ENCODE peak calls at places on chromosome 1, in five cellular contexts. One of them, this sample, is unnamed.

GRCh38 chr1:165855010-165855838 is 27.8 kb downstream of the UCK2 start:
- DNase-seq in GM06990: no peak
- DNase-seq in foreskin keratinocyte: no peak
- DNase-seq in ovary: no peak
- DNase-seq in activated B cell treated with CpG ODN at 0.5 μM for 24 hours: no peak
- DNase-seq in this sample: no peak

GRCh38 chr1:175035860-175036259 is 12.6 kb upstream of the MRPS14 start:
- DNase-seq in GM06990: no peak
- DNase-seq in foreskin keratinocyte: no peak
- DNase-seq in ovary: no peak
- DNase-seq in activated B cell treated with CpG ODN at 0.5 μM for 24 hours: no peak
- DNase-seq in this sample: no peak

GRCh38 chr1:109249654-109250401 is 489 bp downstream of the CELSR2 start:
- DNase-seq in GM06990: no peak
- DNase-seq in foreskin keratinocyte: no peak
- DNase-seq in ovary: no peak
- DNase-seq in activated B cell treated with CpG ODN at 0.5 μM for 24 hours: peak
- DNase-seq in this sample: no peak

GRCh38 chr1:63980706-63981407 is 207.0 kb downstream of the ROR1 start:
- DNase-seq in GM06990: no peak
- DNase-seq in foreskin keratinocyte: peak
- DNase-seq in ovary: no peak
- DNase-seq in activated B cell treated with CpG ODN at 0.5 μM for 24 hours: no peak
- DNase-seq in this sample: no peak

GRCh38 chr1:19312782-19313635 is 883 bp downstream of the SLC66A1 start:
- DNase-seq in GM06990: peak
- DNase-seq in foreskin keratinocyte: no peak
- DNase-seq in ovary: no peak
- DNase-seq in activated B cell treated with CpG ODN at 0.5 μM for 24 hours: no peak
- DNase-seq in this sample: no peak

GRCh38 chr1:43499882-43500281 is 30.8 kb upstream of the PTPRF start:
- DNase-seq in GM06990: no peak
- DNase-seq in foreskin keratinocyte: no peak
- DNase-seq in ovary: no peak
- DNase-seq in activated B cell treated with CpG ODN at 0.5 μM for 24 hours: no peak
- DNase-seq in this sample: no peak

GRCh38 chr1:152543808-152544207 is 22.8 kb downstream of the LCE3E start:
- DNase-seq in GM06990: no peak
- DNase-seq in foreskin keratinocyte: no peak
- DNase-seq in ovary: no peak
- DNase-seq in activated B cell treated with CpG ODN at 0.5 μM for 24 hours: no peak
- DNase-seq in this sample: no peak

GRCh38 chr1:226646026-226646869 is 92.8 kb downstream of the ITPKB start:
- DNase-seq in GM06990: no peak
- DNase-seq in foreskin keratinocyte: peak
- DNase-seq in ovary: no peak
- DNase-seq in activated B cell treated with CpG ODN at 0.5 μM for 24 hours: peak
- DNase-seq in this sample: no peak

GRCh38 chr1:91885331-91885715 is 628 bp downstream of the TGFBR3 start:
- DNase-seq in GM06990: peak
- DNase-seq in foreskin keratinocyte: no peak
- DNase-seq in ovary: peak
- DNase-seq in activated B cell treated with CpG ODN at 0.5 μM for 24 hours: no peak
- DNase-seq in this sample: peak

GRCh38 chr1:194024659-194025058 is 838.2 kb upstream of the B3GALT2 start:
- DNase-seq in GM06990: no peak
- DNase-seq in foreskin keratinocyte: peak
- DNase-seq in ovary: no peak
- DNase-seq in activated B cell treated with CpG ODN at 0.5 μM for 24 hours: no peak
- DNase-seq in this sample: no peak

GRCh38 chr1:5572794-5573193 is 419.4 kb downstream of the NPHP4 start:
- DNase-seq in GM06990: no peak
- DNase-seq in foreskin keratinocyte: no peak
- DNase-seq in ovary: no peak
- DNase-seq in activated B cell treated with CpG ODN at 0.5 μM for 24 hours: no peak
- DNase-seq in this sample: no peak

GRCh38 chr1:235675152-235675890 is 25.7 kb upstream of the GNG4 start:
- DNase-seq in GM06990: no peak
- DNase-seq in foreskin keratinocyte: peak
- DNase-seq in ovary: no peak
- DNase-seq in activated B cell treated with CpG ODN at 0.5 μM for 24 hours: no peak
- DNase-seq in this sample: no peak

GRCh38 chr1:178538192-178538916 is 25.4 kb downstream of the TEX35 start:
- DNase-seq in GM06990: no peak
- DNase-seq in foreskin keratinocyte: peak
- DNase-seq in ovary: no peak
- DNase-seq in activated B cell treated with CpG ODN at 0.5 μM for 24 hours: no peak
- DNase-seq in this sample: no peak

GRCh38 chr1:160095382-160096105 is 2.9 kb downstream of the IGSF8 start:
- DNase-seq in GM06990: no peak
- DNase-seq in foreskin keratinocyte: no peak
- DNase-seq in ovary: no peak
- DNase-seq in activated B cell treated with CpG ODN at 0.5 μM for 24 hours: no peak
- DNase-seq in this sample: no peak

GRCh38 chr1:77541162-77541545 is 141.3 kb downstream of the ZZZ3 start:
- DNase-seq in GM06990: no peak
- DNase-seq in foreskin keratinocyte: no peak
- DNase-seq in ovary: no peak
- DNase-seq in activated B cell treated with CpG ODN at 0.5 μM for 24 hours: no peak
- DNase-seq in this sample: no peak

GRCh38 chr1:8660455-8660854 is 157.0 kb downstream of the RERE start:
- DNase-seq in GM06990: no peak
- DNase-seq in foreskin keratinocyte: peak
- DNase-seq in ovary: peak
- DNase-seq in activated B cell treated with CpG ODN at 0.5 μM for 24 hours: no peak
- DNase-seq in this sample: no peak

GRCh38 chr1:206685256-206685748 is 597 bp downstream of the MAPKAPK2 start:
- DNase-seq in GM06990: peak
- DNase-seq in foreskin keratinocyte: no peak
- DNase-seq in ovary: peak
- DNase-seq in activated B cell treated with CpG ODN at 0.5 μM for 24 hours: peak
- DNase-seq in this sample: peak

GRCh38 chr1:163509126-163509525 is 187.4 kb downstream of the NUF2 start:
- DNase-seq in GM06990: no peak
- DNase-seq in foreskin keratinocyte: no peak
- DNase-seq in ovary: no peak
- DNase-seq in activated B cell treated with CpG ODN at 0.5 μM for 24 hours: no peak
- DNase-seq in this sample: no peak

GRCh38 chr1:66265796-66266195 is 268.2 kb upstream of the SGIP1 start:
- DNase-seq in GM06990: no peak
- DNase-seq in foreskin keratinocyte: no peak
- DNase-seq in ovary: no peak
- DNase-seq in activated B cell treated with CpG ODN at 0.5 μM for 24 hours: no peak
- DNase-seq in this sample: no peak
- TF ChIP-seq CTCF in GM06990: peak
- TF ChIP-seq CTCF in foreskin keratinocyte: peak
- TF ChIP-seq CTCF in ovary: no peak
- TF ChIP-seq CTCF in activated B cell treated with CpG ODN at 0.5 μM for 24 hours: no peak
- TF ChIP-seq CTCF in this sample: no peak

GRCh38 chr1:155983191-155984023 is 5.1 kb upstream of the ARHGEF2 start:
- DNase-seq in GM06990: no peak
- DNase-seq in foreskin keratinocyte: peak
- DNase-seq in ovary: peak
- DNase-seq in activated B cell treated with CpG ODN at 0.5 μM for 24 hours: no peak
- DNase-seq in this sample: no peak
- TF ChIP-seq CTCF in GM06990: peak
- TF ChIP-seq CTCF in foreskin keratinocyte: peak
- TF ChIP-seq CTCF in ovary: no peak
- TF ChIP-seq CTCF in activated B cell treated with CpG ODN at 0.5 μM for 24 hours: no peak
- TF ChIP-seq CTCF in this sample: no peak

GRCh38 chr1:20555758-20556120 is 3.4 kb downstream of the FAM43B start:
- DNase-seq in GM06990: no peak
- DNase-seq in foreskin keratinocyte: peak
- DNase-seq in ovary: no peak
- DNase-seq in activated B cell treated with CpG ODN at 0.5 μM for 24 hours: no peak
- DNase-seq in this sample: no peak

GRCh38 chr1:20555025-20555757 is 2.8 kb downstream of the FAM43B start:
- DNase-seq in GM06990: no peak
- DNase-seq in foreskin keratinocyte: peak
- DNase-seq in ovary: no peak
- DNase-seq in activated B cell treated with CpG ODN at 0.5 μM for 24 hours: no peak
- DNase-seq in this sample: no peak

GRCh38 chr1:20551945-20552727 is at the start of gene FAM43B:
- DNase-seq in GM06990: no peak
- DNase-seq in foreskin keratinocyte: no peak
- DNase-seq in ovary: peak
- DNase-seq in activated B cell treated with CpG ODN at 0.5 μM for 24 hours: no peak
- DNase-seq in this sample: no peak

GRCh38 chr1:20551161-20551560 is 1.2 kb upstream of the FAM43B start:
- DNase-seq in GM06990: no peak
- DNase-seq in foreskin keratinocyte: no peak
- DNase-seq in ovary: no peak
- DNase-seq in activated B cell treated with CpG ODN at 0.5 μM for 24 hours: no peak
- DNase-seq in this sample: no peak

DNA sequence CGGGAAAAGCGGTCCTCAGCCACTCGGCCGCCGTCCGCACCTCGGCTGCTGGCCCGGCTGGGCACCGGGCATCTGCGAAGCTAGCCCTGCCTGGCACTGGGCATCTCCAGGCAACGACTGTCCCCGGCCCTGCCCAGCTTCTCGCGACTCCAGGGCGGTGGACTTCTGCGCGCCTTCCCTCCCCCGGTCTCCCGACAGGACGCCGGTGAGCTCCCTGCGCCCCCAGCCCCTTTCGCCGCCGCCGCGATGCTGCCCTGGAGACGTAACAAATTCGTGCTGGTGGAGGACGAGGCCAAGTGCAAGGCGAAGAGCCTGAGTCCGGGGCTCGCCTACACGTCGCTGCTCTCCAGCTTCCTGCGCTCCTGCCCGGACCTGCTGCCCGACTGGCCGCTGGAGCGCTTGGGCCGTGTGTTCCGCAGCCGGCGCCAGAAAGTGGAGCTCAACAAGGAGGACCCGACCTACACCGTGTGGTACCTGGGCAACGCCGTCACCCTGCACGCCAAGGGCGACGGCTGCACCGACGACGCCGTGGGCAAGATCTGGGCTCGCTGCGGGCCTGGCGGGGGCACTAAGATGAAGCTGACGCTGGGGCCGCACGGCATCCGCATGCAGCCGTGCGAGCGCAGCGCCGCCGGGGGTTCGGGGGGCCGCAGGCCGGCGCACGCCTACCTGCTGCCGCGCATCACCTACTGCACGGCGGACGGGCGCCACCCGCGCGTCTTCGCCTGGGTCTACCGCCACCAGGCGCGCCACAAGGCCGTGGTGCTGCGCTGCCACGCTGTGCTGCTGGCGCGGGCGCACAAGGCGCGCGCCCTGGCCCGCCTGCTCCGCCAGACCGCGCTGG is 577 bp downstream of the FAM43B start:
- DNase-seq in GM06990: peak
- DNase-seq in foreskin keratinocyte: peak
- DNase-seq in ovary: no peak
- DNase-seq in activated B cell treated with CpG ODN at 0.5 μM for 24 hours: no peak
- DNase-seq in this sample: no peak
- TF ChIP-seq CTCF in GM06990: no peak
- TF ChIP-seq CTCF in foreskin keratinocyte: peak
- TF ChIP-seq CTCF in ovary: no peak
- TF ChIP-seq CTCF in activated B cell treated with CpG ODN at 0.5 μM for 24 hours: no peak
- TF ChIP-seq CTCF in this sample: no peak

DNA sequence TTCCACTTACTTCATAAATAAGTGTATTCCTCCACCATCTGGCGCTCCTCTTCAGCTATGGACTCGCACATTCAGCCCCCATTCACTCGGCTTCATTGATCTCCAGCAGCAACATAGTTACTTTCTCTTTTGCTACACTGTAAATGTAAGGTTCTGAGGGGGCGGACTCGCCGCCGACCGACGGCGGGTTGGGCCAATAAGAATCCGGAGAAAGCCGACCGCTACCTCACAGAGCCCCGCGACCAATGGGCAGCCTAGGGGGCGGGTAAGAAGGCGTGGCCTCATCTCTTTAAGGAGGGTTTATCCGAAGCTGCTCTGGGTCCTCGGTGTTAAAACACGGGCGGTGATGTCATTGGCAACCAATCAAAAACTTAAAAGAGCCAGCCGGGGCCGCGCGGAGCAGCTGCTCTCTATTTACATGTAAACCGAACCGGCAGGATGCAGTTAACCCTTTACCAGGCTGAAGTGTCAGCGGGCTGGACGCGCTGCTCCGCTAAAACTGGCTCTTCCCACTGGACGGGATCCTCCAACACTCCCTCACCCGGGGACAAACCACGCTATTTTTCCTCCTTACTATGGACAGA is at the start of gene DUSP10:
- DNase-seq in GM06990: peak
- DNase-seq in foreskin keratinocyte: peak
- DNase-seq in ovary: peak
- DNase-seq in activated B cell treated with CpG ODN at 0.5 μM for 24 hours: peak
- DNase-seq in this sample: peak
- TF ChIP-seq CTCF in GM06990: peak
- TF ChIP-seq CTCF in foreskin keratinocyte: no peak
- TF ChIP-seq CTCF in ovary: no peak
- TF ChIP-seq CTCF in activated B cell treated with CpG ODN at 0.5 μM for 24 hours: no peak
- TF ChIP-seq CTCF in this sample: no peak

GRCh38 chr1:33110477-33110876 is 29.5 kb downstream of the AZIN2 start:
- DNase-seq in GM06990: no peak
- DNase-seq in foreskin keratinocyte: no peak
- DNase-seq in ovary: no peak
- DNase-seq in activated B cell treated with CpG ODN at 0.5 μM for 24 hours: no peak
- DNase-seq in this sample: no peak

GRCh38 chr1:33117440-33118085 is 36.6 kb downstream of the AZIN2 start:
- DNase-seq in GM06990: no peak
- DNase-seq in foreskin keratinocyte: no peak
- DNase-seq in ovary: no peak
- DNase-seq in activated B cell treated with CpG ODN at 0.5 μM for 24 hours: no peak
- DNase-seq in this sample: no peak

DNA sequence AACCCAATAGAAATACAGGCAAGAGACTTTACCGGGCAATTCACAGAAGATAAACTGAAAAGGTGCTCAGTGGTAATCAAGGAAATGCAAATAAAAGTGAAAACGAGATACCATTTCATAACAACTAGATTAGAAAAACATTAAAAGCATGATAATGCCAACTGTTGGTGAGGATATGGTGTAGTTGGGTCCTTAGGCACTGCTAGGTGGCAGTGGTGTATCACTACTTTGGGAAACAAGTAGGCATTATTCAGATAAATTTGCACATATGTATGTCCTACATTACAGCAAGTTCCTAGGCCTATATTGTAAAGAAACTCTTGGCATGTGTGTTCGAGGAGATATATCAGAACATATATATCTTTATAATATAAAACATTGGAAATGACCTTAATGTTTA is 31.0 kb downstream of the AZIN2 start:
- DNase-seq in GM06990: no peak
- DNase-seq in foreskin keratinocyte: no peak
- DNase-seq in ovary: no peak
- DNase-seq in activated B cell treated with CpG ODN at 0.5 μM for 24 hours: no peak
- DNase-seq in this sample: no peak
- TF ChIP-seq CTCF in GM06990: peak
- TF ChIP-seq CTCF in foreskin keratinocyte: peak
- TF ChIP-seq CTCF in ovary: no peak
- TF ChIP-seq CTCF in activated B cell treated with CpG ODN at 0.5 μM for 24 hours: no peak
- TF ChIP-seq CTCF in this sample: no peak

This sample was measured in natural killer cell.